ENCODE peak calls at places on chromosomes 3 and 15, in six cellular contexts. O is activated T-helper 1 cell treated with anti-CD3 and anti-CD28 coated beads, Interleukin-12 subunit alpha, Interleukin-12 subunit beta, Interleukin-2, Interleukin-4 antibody, amounts not matched to agents 30 ng/mL and 10 ng/mL and 1 ng/mL, durations not matched to agents 14 hours and 24 hours and 36 hours; F is neural progenitor cell; L is brain microvascular endothelial cell; K is HepG2; X is left cardiac atrium. N is an unnamed sample.

GRCh38 chr3:141881702-141882101 is 5.3 kb downstream of the ATP1B3 start:
- DNase-seq in O (no peak), F (no peak), L (no peak), K (no peak), X (no peak), N (no peak)

GRCh38 chr15:66253643-66254363 is at the start of gene MEGF11:
- DNase-seq in O (no peak), F (peak), L (no peak), K (no peak), X (peak), N (no peak)

GRCh38 chr3:107634142-107634489 is 111.4 kb downstream of the BBX start:
- DNase-seq in O (no peak), F (no peak), L (no peak), K (no peak), X (no peak), N (no peak)

GRCh38 chr3:112640864-112641751 is at the start of gene CCDC80:
- DNase-seq in O (no peak), F (peak), L (peak), K (no peak), X (no peak), N (peak)

GRCh38 chr15:67506775-67507747 is 13.9 kb upstream of the C15orf61 start:
- DNase-seq in O (no peak), F (no peak), L (no peak), K (no peak), X (no peak), N (peak)

GRCh38 chr3:171168086-171168485 is 141.6 kb upstream of the SLC2A2 start:
- DNase-seq in O (no peak), F (peak), L (peak), K (peak), X (no peak), N (no peak)

GRCh38 chr15:95929232-95929846 is 401.2 kb upstream of the NR2F2 start:
- DNase-seq in O (no peak), F (no peak), L (no peak), K (no peak), X (no peak), N (no peak)

GRCh38 chr3:12868039-12869024 is 27.0 kb upstream of the RPL32 start:
- DNase-seq in O (peak), F (peak), L (peak), K (peak), X (peak), N (peak)

GRCh38 chr3:72258786-72259185 is 473.8 kb upstream of the PROK2 start:
- DNase-seq in O (no peak), F (no peak), L (no peak), K (no peak), X (no peak), N (no peak)